ENCODE peak calls at places on chromosome 9, in ten cellular contexts. E, V, O, L, Q, M, B, Z, C and J are unnamed samples.
A peak's percentile ranks its signal among the peaks of the same experiment; 100 is the strongest.

GRCh38 chr9:124274738-124275137 is 17.0 kb downstream of the NEK6 start:
- DNase-seq in E (no peak), V (no peak), O (no peak), L (no peak), Q (no peak), M (no peak), B (no peak), Z (no peak), C (no peak), J (no peak)

GRCh38 chr9:120308495-120308894 is 271.5 kb downstream of the CDK5RAP2 start:
- DNase-seq in E (no peak), V (no peak), O (no peak), L (no peak), Q (no peak), M (no peak), B (no peak), Z (no peak), C (no peak), J (no peak)

GRCh38 chr9:73714294-73714693 is 562.6 kb downstream of the ANXA1 start:
- DNase-seq in E (no peak), V (no peak), O (no peak), L (no peak), Q (no peak), M (no peak), B (no peak), Z (no peak), C (no peak), J (no peak)

GRCh38 chr9:129944501-129945116 is 98.4 kb downstream of the FNBP1 start:
- DNase-seq in E (no peak), V (no peak), O (no peak), L (no peak), Q (no peak), M (no peak), B (no peak), Z (peak; percentile 46), C (no peak), J (no peak)

GRCh38 chr9:90915693-90916092 is 114.1 kb downstream of the SYK start:
- DNase-seq in E (no peak), V (peak; percentile 47), O (no peak), L (peak; percentile 55), Q (no peak), M (no peak), B (no peak), Z (no peak), C (no peak), J (no peak)

GRCh38 chr9:98147582-98147981 is 28.6 kb upstream of the TRIM14 start:
- DNase-seq in E (no peak), V (no peak), O (no peak), L (no peak), Q (no peak), M (no peak), B (no peak), Z (no peak), C (no peak), J (no peak)

GRCh38 chr9:7802666-7803065 is 3.1 kb upstream of the DMAC1 start:
- DNase-seq in E (no peak), V (no peak), O (no peak), L (no peak), Q (no peak), M (no peak), B (no peak), Z (no peak), C (no peak), J (no peak)

GRCh38 chr9:109469646-109470358 is 28.3 kb downstream of the PTPN3 start:
- DNase-seq in E (peak; percentile 61), V (peak; percentile 80), O (no peak), L (peak; percentile 75), Q (peak; percentile 83), M (peak; percentile 72), B (peak; percentile 63), Z (no peak), C (peak; percentile 55), J (no peak)

GRCh38 chr9:93233033-93233432 is 49.1 kb downstream of the WNK2 start:
- DNase-seq in E (no peak), V (no peak), O (peak; percentile 13), L (no peak), Q (no peak), M (no peak), B (no peak), Z (no peak), C (no peak), J (no peak)

GRCh38 chr9:120393386-120394057 is 186.4 kb downstream of the CDK5RAP2 start:
- DNase-seq in E (no peak), V (no peak), O (no peak), L (no peak), Q (no peak), M (no peak), B (no peak), Z (no peak), C (no peak), J (no peak)

GRCh38 chr9:36320457-36320856 is 62.2 kb upstream of the GNE start:
- DNase-seq in E (no peak), V (no peak), O (no peak), L (no peak), Q (no peak), M (no peak), B (no peak), Z (no peak), C (no peak), J (no peak)

GRCh38 chr9:16112116-16112515 is 559.3 kb downstream of the CCDC171 start:
- DNase-seq in E (no peak), V (peak; percentile 61), O (no peak), L (no peak), Q (no peak), M (no peak), B (no peak), Z (no peak), C (no peak), J (no peak)

GRCh38 chr9:81559741-81560140 is 129.6 kb downstream of the TLE1 start:
- DNase-seq in E (peak; percentile 65), V (no peak), O (no peak), L (no peak), Q (no peak), M (no peak), B (no peak), Z (no peak), C (no peak), J (no peak)

GRCh38 chr9:32665101-32665500 is 29.6 kb upstream of the TAF1L start:
- DNase-seq in E (no peak), V (no peak), O (no peak), L (no peak), Q (no peak), M (no peak), B (no peak), Z (no peak), C (no peak), J (peak; percentile 65)

DNA sequence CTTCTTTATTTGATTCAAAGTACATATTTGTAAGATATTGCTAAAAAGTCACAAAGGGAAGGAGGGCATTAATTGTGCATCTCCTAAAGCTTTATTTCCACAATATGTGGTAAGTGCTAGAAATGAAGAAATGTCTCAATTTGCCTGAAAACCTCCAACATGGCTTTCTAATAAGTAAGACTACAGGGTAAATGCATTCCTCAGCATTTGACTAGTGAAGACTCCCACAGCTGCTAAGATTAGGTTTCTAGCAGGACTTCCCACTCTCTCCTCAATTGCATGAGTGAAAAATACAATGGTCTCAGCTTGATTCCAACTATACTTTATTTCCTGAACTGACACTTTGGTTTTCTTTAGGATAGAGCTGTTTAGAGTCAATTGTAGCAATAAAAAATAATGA is 162.1 kb downstream of the ELAVL2 start:
- DNase-seq in E (no peak), V (no peak), O (no peak), L (no peak), Q (no peak), M (no peak), B (no peak), Z (no peak), C (no peak), J (no peak)
- H3K27ac ChIP-seq in E (no peak overlapping the region), V (no peak overlapping the region), O (no peak overlapping the region), L (no peak overlapping the region), Q (no peak overlapping the region), M (no peak overlapping the region), B (no peak overlapping the region), Z (no peak overlapping the region), C (no peak overlapping the region), J (no peak overlapping the region)

GRCh38 chr9:127974769-127975261 is 6.0 kb downstream of the EEIG1 start:
- DNase-seq in E (no peak), V (no peak), O (peak; percentile 78), L (peak; percentile 29), Q (peak; percentile 93), M (peak; percentile 82), B (no peak), Z (no peak), C (no peak), J (no peak)
- H3K4me1 ChIP-seq in E (peaks cover 64% of the 10 kb centered on the region), V (peaks cover 69% of the 10 kb centered on the region), O (peaks cover 61% of the 10 kb centered on the region), L (peaks cover 52% of the 10 kb centered on the region), Q (no peaks in the 10 kb centered on the region), M (peaks cover 53% of the 10 kb centered on the region), B (peaks cover 22% of the 10 kb centered on the region), Z (peaks cover 81% of the 10 kb centered on the region), C (peaks cover 46% of the 10 kb centered on the region), J (peaks cover 8% of the 10 kb centered on the region)

DNA sequence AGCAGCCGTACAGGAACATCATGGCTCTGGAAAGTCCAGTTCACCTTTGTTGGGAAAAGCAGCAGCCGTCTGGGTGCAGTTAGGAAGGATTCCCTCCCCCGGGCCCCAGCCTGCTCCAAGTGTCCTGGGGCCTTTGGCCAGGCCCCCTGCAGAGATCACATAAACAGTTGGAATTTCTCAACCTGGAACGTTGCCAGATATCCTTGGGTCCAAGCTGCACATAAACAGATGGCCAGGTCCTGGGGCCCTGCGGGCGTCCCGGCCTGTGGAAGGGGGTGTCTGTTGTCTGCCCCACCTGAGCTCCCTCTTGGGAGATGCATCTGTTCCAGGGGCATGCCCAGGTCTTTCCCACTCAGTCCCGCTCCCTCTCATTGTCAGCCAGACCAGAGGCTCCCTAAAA is 92.7 kb downstream of the COL5A1 start:
- DNase-seq in E (no peak), V (peak; percentile 18), O (peak; percentile 38), L (peak; percentile 31), Q (no peak), M (peak; percentile 41), B (no peak), Z (no peak), C (no peak), J (no peak)
- H3K27ac ChIP-seq in E (no peak overlapping the region), V (no peak overlapping the region), O (no peak overlapping the region), L (no peak overlapping the region), Q (no peak overlapping the region), M (no peak overlapping the region), B (no peak overlapping the region), Z (no peak overlapping the region), C (no peak overlapping the region), J (no peak overlapping the region)

GRCh38 chr9:14271078-14271673 is 42.8 kb downstream of the NFIB start:
- DNase-seq in E (no peak), V (peak; percentile 8), O (no peak), L (peak; percentile 49), Q (no peak), M (peak; percentile 85), B (no peak), Z (no peak), C (no peak), J (no peak)

GRCh38 chr9:14275331-14275730 is 38.6 kb downstream of the NFIB start:
- DNase-seq in E (no peak), V (no peak), O (no peak), L (no peak), Q (no peak), M (no peak), B (no peak), Z (no peak), C (no peak), J (no peak)

GRCh38 chr9:14269911-14270310 is 44.0 kb downstream of the NFIB start:
- DNase-seq in E (no peak), V (no peak), O (no peak), L (no peak), Q (no peak), M (no peak), B (no peak), Z (no peak), C (no peak), J (no peak)

GRCh38 chr9:14272924-14273528 is 40.9 kb downstream of the NFIB start:
- DNase-seq in E (no peak), V (no peak), O (no peak), L (no peak), Q (no peak), M (no peak), B (no peak), Z (no peak), C (no peak), J (no peak)

GRCh38 chr9:14270358-14271077 is 43.4 kb downstream of the NFIB start:
- DNase-seq in E (no peak), V (peak; percentile 20), O (no peak), L (no peak), Q (no peak), M (no peak), B (no peak), Z (no peak), C (no peak), J (no peak)
- H3K4me1 ChIP-seq in E (no peaks in the 10 kb centered on the region), V (peaks cover 34% of the 10 kb centered on the region), O (peaks cover 19% of the 10 kb centered on the region), L (no peaks in the 10 kb centered on the region), Q (peaks cover 21% of the 10 kb centered on the region), M (peaks cover 16% of the 10 kb centered on the region), B (peaks cover 4% of the 10 kb centered on the region), Z (no peaks in the 10 kb centered on the region), C (peaks cover 20% of the 10 kb centered on the region), J (peaks cover 43% of the 10 kb centered on the region)